ENCODE peak calls at places on chromosome 7, in eight cellular contexts. One of them, this sample, is unnamed.

GRCh38 chr7:131604841-131605279 is 48.4 kb upstream of the PODXL start:
- DNase-seq in KBM-7: no peak
- DNase-seq in activated naive CD4-positive, alpha-beta T cell treated with anti-CD3 and anti-CD28 coated beads, Interleukin-2, amount 50 U/mL, for 16 hours: no peak
- DNase-seq in activated T-cell treated with anti-CD3 and anti-CD28 coated beads, Interleukin-2, amount 50 U/mL, for 72 hours: no peak
- DNase-seq in prostate gland: no peak
- DNase-seq in HFFc6: peak
- DNase-seq in EL: peak
- DNase-seq in right lobe of liver: no peak
- DNase-seq in this sample: no peak

GRCh38 chr7:158809596-158809995 is 19.7 kb downstream of the ESYT2 start:
- DNase-seq in KBM-7: peak
- DNase-seq in activated naive CD4-positive, alpha-beta T cell treated with anti-CD3 and anti-CD28 coated beads, Interleukin-2, amount 50 U/mL, for 16 hours: no peak
- DNase-seq in activated T-cell treated with anti-CD3 and anti-CD28 coated beads, Interleukin-2, amount 50 U/mL, for 72 hours: no peak
- DNase-seq in prostate gland: no peak
- DNase-seq in HFFc6: no peak
- DNase-seq in EL: no peak
- DNase-seq in right lobe of liver: no peak
- DNase-seq in this sample: no peak

GRCh38 chr7:40922316-40922670 is 780.6 kb downstream of the INHBA start:
- DNase-seq in KBM-7: no peak
- DNase-seq in activated naive CD4-positive, alpha-beta T cell treated with anti-CD3 and anti-CD28 coated beads, Interleukin-2, amount 50 U/mL, for 16 hours: no peak
- DNase-seq in activated T-cell treated with anti-CD3 and anti-CD28 coated beads, Interleukin-2, amount 50 U/mL, for 72 hours: no peak
- DNase-seq in prostate gland: no peak
- DNase-seq in HFFc6: peak
- DNase-seq in EL: peak
- DNase-seq in right lobe of liver: no peak
- DNase-seq in this sample: no peak

GRCh38 chr7:107692501-107692900 is 31.9 kb downstream of the SLC26A4 start:
- DNase-seq in KBM-7: no peak
- DNase-seq in activated naive CD4-positive, alpha-beta T cell treated with anti-CD3 and anti-CD28 coated beads, Interleukin-2, amount 50 U/mL, for 16 hours: no peak
- DNase-seq in activated T-cell treated with anti-CD3 and anti-CD28 coated beads, Interleukin-2, amount 50 U/mL, for 72 hours: no peak
- DNase-seq in prostate gland: no peak
- DNase-seq in HFFc6: peak
- DNase-seq in EL: peak
- DNase-seq in right lobe of liver: no peak
- DNase-seq in this sample: no peak

GRCh38 chr7:66507764-66508296 is 120.9 kb upstream of the KCTD7 start:
- DNase-seq in KBM-7: no peak
- DNase-seq in activated naive CD4-positive, alpha-beta T cell treated with anti-CD3 and anti-CD28 coated beads, Interleukin-2, amount 50 U/mL, for 16 hours: no peak
- DNase-seq in activated T-cell treated with anti-CD3 and anti-CD28 coated beads, Interleukin-2, amount 50 U/mL, for 72 hours: no peak
- DNase-seq in prostate gland: no peak
- DNase-seq in HFFc6: no peak
- DNase-seq in EL: no peak
- DNase-seq in right lobe of liver: no peak
- DNase-seq in this sample: no peak

GRCh38 chr7:64882341-64883112 is 20.5 kb upstream of the ZNF273 start:
- DNase-seq in KBM-7: no peak
- DNase-seq in activated naive CD4-positive, alpha-beta T cell treated with anti-CD3 and anti-CD28 coated beads, Interleukin-2, amount 50 U/mL, for 16 hours: peak
- DNase-seq in activated T-cell treated with anti-CD3 and anti-CD28 coated beads, Interleukin-2, amount 50 U/mL, for 72 hours: peak
- DNase-seq in prostate gland: peak
- DNase-seq in HFFc6: no peak
- DNase-seq in EL: no peak
- DNase-seq in right lobe of liver: peak
- DNase-seq in this sample: peak

GRCh38 chr7:73740771-73741170 is 2.2 kb upstream of the ABHD11 start:
- DNase-seq in KBM-7: no peak
- DNase-seq in activated naive CD4-positive, alpha-beta T cell treated with anti-CD3 and anti-CD28 coated beads, Interleukin-2, amount 50 U/mL, for 16 hours: no peak
- DNase-seq in activated T-cell treated with anti-CD3 and anti-CD28 coated beads, Interleukin-2, amount 50 U/mL, for 72 hours: no peak
- DNase-seq in prostate gland: no peak
- DNase-seq in HFFc6: no peak
- DNase-seq in EL: no peak
- DNase-seq in right lobe of liver: no peak
- DNase-seq in this sample: no peak

GRCh38 chr7:76008156-76008687 is 13.8 kb upstream of the TMEM120A start:
- DNase-seq in KBM-7: no peak
- DNase-seq in activated naive CD4-positive, alpha-beta T cell treated with anti-CD3 and anti-CD28 coated beads, Interleukin-2, amount 50 U/mL, for 16 hours: no peak
- DNase-seq in activated T-cell treated with anti-CD3 and anti-CD28 coated beads, Interleukin-2, amount 50 U/mL, for 72 hours: peak
- DNase-seq in prostate gland: no peak
- DNase-seq in HFFc6: no peak
- DNase-seq in EL: no peak
- DNase-seq in right lobe of liver: no peak
- DNase-seq in this sample: no peak

GRCh38 chr7:27182861-27183681 is 2.0 kb downstream of the HOXA11 start:
- DNase-seq in KBM-7: no peak
- DNase-seq in activated naive CD4-positive, alpha-beta T cell treated with anti-CD3 and anti-CD28 coated beads, Interleukin-2, amount 50 U/mL, for 16 hours: peak
- DNase-seq in activated T-cell treated with anti-CD3 and anti-CD28 coated beads, Interleukin-2, amount 50 U/mL, for 72 hours: peak
- DNase-seq in prostate gland: no peak
- DNase-seq in HFFc6: no peak
- DNase-seq in EL: peak
- DNase-seq in right lobe of liver: no peak
- DNase-seq in this sample: peak

GRCh38 chr7:50450691-50451051 is 521 bp upstream of the FIGNL1 start:
- DNase-seq in KBM-7: no peak
- DNase-seq in activated naive CD4-positive, alpha-beta T cell treated with anti-CD3 and anti-CD28 coated beads, Interleukin-2, amount 50 U/mL, for 16 hours: peak
- DNase-seq in activated T-cell treated with anti-CD3 and anti-CD28 coated beads, Interleukin-2, amount 50 U/mL, for 72 hours: peak
- DNase-seq in prostate gland: no peak
- DNase-seq in HFFc6: no peak
- DNase-seq in EL: no peak
- DNase-seq in right lobe of liver: peak
- DNase-seq in this sample: no peak

GRCh38 chr7:101412976-101413375 is 50.3 kb downstream of the COL26A1 start:
- DNase-seq in KBM-7: no peak
- DNase-seq in activated naive CD4-positive, alpha-beta T cell treated with anti-CD3 and anti-CD28 coated beads, Interleukin-2, amount 50 U/mL, for 16 hours: no peak
- DNase-seq in activated T-cell treated with anti-CD3 and anti-CD28 coated beads, Interleukin-2, amount 50 U/mL, for 72 hours: no peak
- DNase-seq in prostate gland: no peak
- DNase-seq in HFFc6: no peak
- DNase-seq in EL: no peak
- DNase-seq in right lobe of liver: no peak
- DNase-seq in this sample: no peak

GRCh38 chr7:2477447-2478386 is 1.5 kb upstream of the GRIFIN start:
- DNase-seq in KBM-7: peak
- DNase-seq in activated naive CD4-positive, alpha-beta T cell treated with anti-CD3 and anti-CD28 coated beads, Interleukin-2, amount 50 U/mL, for 16 hours: peak
- DNase-seq in activated T-cell treated with anti-CD3 and anti-CD28 coated beads, Interleukin-2, amount 50 U/mL, for 72 hours: peak
- DNase-seq in prostate gland: peak
- DNase-seq in HFFc6: peak
- DNase-seq in EL: peak
- DNase-seq in right lobe of liver: peak
- DNase-seq in this sample: peak

GRCh38 chr7:112547916-112548315 is 67.1 kb downstream of the LSMEM1 start:
- DNase-seq in KBM-7: no peak
- DNase-seq in activated naive CD4-positive, alpha-beta T cell treated with anti-CD3 and anti-CD28 coated beads, Interleukin-2, amount 50 U/mL, for 16 hours: no peak
- DNase-seq in activated T-cell treated with anti-CD3 and anti-CD28 coated beads, Interleukin-2, amount 50 U/mL, for 72 hours: no peak
- DNase-seq in prostate gland: no peak
- DNase-seq in HFFc6: peak
- DNase-seq in EL: peak
- DNase-seq in right lobe of liver: no peak
- DNase-seq in this sample: no peak

GRCh38 chr7:139982927-139983925 is 79.5 kb downstream of the PARP12 start:
- DNase-seq in KBM-7: no peak
- DNase-seq in activated naive CD4-positive, alpha-beta T cell treated with anti-CD3 and anti-CD28 coated beads, Interleukin-2, amount 50 U/mL, for 16 hours: no peak
- DNase-seq in activated T-cell treated with anti-CD3 and anti-CD28 coated beads, Interleukin-2, amount 50 U/mL, for 72 hours: no peak
- DNase-seq in prostate gland: no peak
- DNase-seq in HFFc6: no peak
- DNase-seq in EL: no peak
- DNase-seq in right lobe of liver: no peak
- DNase-seq in this sample: no peak

GRCh38 chr7:43764807-43765491 is 6.5 kb downstream of the BLVRA start:
- DNase-seq in KBM-7: no peak
- DNase-seq in activated naive CD4-positive, alpha-beta T cell treated with anti-CD3 and anti-CD28 coated beads, Interleukin-2, amount 50 U/mL, for 16 hours: no peak
- DNase-seq in activated T-cell treated with anti-CD3 and anti-CD28 coated beads, Interleukin-2, amount 50 U/mL, for 72 hours: no peak
- DNase-seq in prostate gland: peak
- DNase-seq in HFFc6: peak
- DNase-seq in EL: no peak
- DNase-seq in right lobe of liver: no peak
- DNase-seq in this sample: no peak

GRCh38 chr7:30734497-30734896 is 17.4 kb upstream of the INMT start:
- DNase-seq in KBM-7: no peak
- DNase-seq in activated naive CD4-positive, alpha-beta T cell treated with anti-CD3 and anti-CD28 coated beads, Interleukin-2, amount 50 U/mL, for 16 hours: no peak
- DNase-seq in activated T-cell treated with anti-CD3 and anti-CD28 coated beads, Interleukin-2, amount 50 U/mL, for 72 hours: no peak
- DNase-seq in prostate gland: no peak
- DNase-seq in HFFc6: no peak
- DNase-seq in EL: no peak
- DNase-seq in right lobe of liver: no peak
- DNase-seq in this sample: no peak

GRCh38 chr7:41943098-41943577 is 240.2 kb upstream of the INHBA start:
- DNase-seq in KBM-7: peak
- DNase-seq in activated naive CD4-positive, alpha-beta T cell treated with anti-CD3 and anti-CD28 coated beads, Interleukin-2, amount 50 U/mL, for 16 hours: peak
- DNase-seq in activated T-cell treated with anti-CD3 and anti-CD28 coated beads, Interleukin-2, amount 50 U/mL, for 72 hours: peak
- DNase-seq in prostate gland: peak
- DNase-seq in HFFc6: peak
- DNase-seq in EL: peak
- DNase-seq in right lobe of liver: peak
- DNase-seq in this sample: no peak

GRCh38 chr7:1230411-1231213 is 2.1 kb upstream of the UNCX start:
- DNase-seq in KBM-7: no peak
- DNase-seq in activated naive CD4-positive, alpha-beta T cell treated with anti-CD3 and anti-CD28 coated beads, Interleukin-2, amount 50 U/mL, for 16 hours: no peak
- DNase-seq in activated T-cell treated with anti-CD3 and anti-CD28 coated beads, Interleukin-2, amount 50 U/mL, for 72 hours: no peak
- DNase-seq in prostate gland: no peak
- DNase-seq in HFFc6: no peak
- DNase-seq in EL: no peak
- DNase-seq in right lobe of liver: no peak
- DNase-seq in this sample: no peak

GRCh38 chr7:36570508-36571219 is 153.6 kb downstream of the AOAH start:
- DNase-seq in KBM-7: peak
- DNase-seq in activated naive CD4-positive, alpha-beta T cell treated with anti-CD3 and anti-CD28 coated beads, Interleukin-2, amount 50 U/mL, for 16 hours: no peak
- DNase-seq in activated T-cell treated with anti-CD3 and anti-CD28 coated beads, Interleukin-2, amount 50 U/mL, for 72 hours: no peak
- DNase-seq in prostate gland: no peak
- DNase-seq in HFFc6: no peak
- DNase-seq in EL: no peak
- DNase-seq in right lobe of liver: no peak
- DNase-seq in this sample: no peak

This sample was measured in chondrocyte.